ENCODE peak calls at places on chromosomes 4 and X, in four cellular contexts. R is colonic mucosa, B is HFF-Myc, T is breast epithelium. A is an unnamed sample.

GRCh38 chr4:185682236-185682635 is 129.8 kb downstream of the SORBS2 start:
- DNase-seq in R (no peak), B (no peak), T (no peak), A (peak)

GRCh38 chrX:48904180-48904579 is 6.5 kb downstream of the PQBP1 start:
- DNase-seq in R (no peak), B (no peak), T (no peak), A (no peak)

GRCh38 chr4:128322986-128323385 is 35.4 kb upstream of the PGRMC2 start:
- DNase-seq in R (no peak), B (no peak), T (no peak), A (peak)

GRCh38 chr4:81049310-81049709 is 18.8 kb downstream of the BMP3 start:
- DNase-seq in R (no peak), B (no peak), T (no peak), A (no peak)

GRCh38 chr4:87224036-87224923 is 3.9 kb upstream of the KLHL8 start:
- DNase-seq in R (no peak), B (no peak), T (no peak), A (no peak)

GRCh38 chrX:63657821-63658220 is 127.2 kb downstream of the ARHGEF9 start:
- DNase-seq in R (no peak), B (peak), T (no peak), A (peak)

GRCh38 chr4:187993827-187994226 is 1.7 kb upstream of the ZFP42 start:
- DNase-seq in R (no peak), B (no peak), T (no peak), A (peak)

GRCh38 chrX:45344597-45344996 is 143.9 kb upstream of the DIPK2B start:
- DNase-seq in R (no peak), B (peak), T (no peak), A (peak)

GRCh38 chr4:79682801-79683217 is 274.8 kb upstream of the GK2 start:
- DNase-seq in R (no peak), B (no peak), T (no peak), A (no peak)

GRCh38 chrX:10404435-10404834 is 215.9 kb downstream of the MID1 start:
- DNase-seq in R (no peak), B (no peak), T (no peak), A (peak)

DNA sequence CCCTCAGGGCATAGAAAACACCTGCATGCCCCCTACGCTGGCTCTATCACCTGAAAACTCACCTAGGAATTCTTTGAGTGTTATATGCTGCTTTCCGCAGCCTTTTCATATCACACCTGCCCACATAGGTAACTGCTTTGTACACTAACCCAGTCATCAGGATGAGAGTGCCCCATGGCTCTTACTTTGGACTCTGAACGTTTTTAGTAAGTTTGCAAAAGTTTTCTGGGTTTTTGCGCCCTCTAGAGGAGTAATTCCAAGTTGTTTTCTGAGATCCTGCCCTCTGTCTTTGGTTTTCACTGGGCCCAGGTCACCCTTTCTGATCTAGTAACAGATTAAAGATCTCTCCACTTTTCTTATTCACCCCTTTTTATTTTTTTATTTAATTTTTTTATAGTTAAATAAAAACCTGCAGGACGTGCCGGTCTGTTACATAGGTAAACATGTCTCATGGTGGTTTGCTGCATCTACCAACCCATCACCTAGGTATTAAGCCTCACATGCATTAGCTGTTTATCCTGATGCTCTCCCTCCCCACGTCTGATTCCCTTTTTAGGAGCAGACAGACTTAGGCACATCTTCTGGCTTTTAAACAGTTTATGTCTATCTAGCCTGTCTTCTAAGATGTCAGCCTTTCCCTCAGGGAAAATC is 139.2 kb downstream of the NWD2 start:
- DNase-seq in R (peak), B (no peak), T (no peak), A (peak)
- TF ChIP-seq CTCF in R (peak), B (peak), T (no peak), A (peak)

GRCh38 chr4:138573246-138573645 is 331.1 kb upstream of the SLC7A11 start:
- DNase-seq in R (no peak), B (no peak), T (no peak), A (peak)

GRCh38 chr4:138579146-138579545 is 337.0 kb upstream of the SLC7A11 start:
- DNase-seq in R (no peak), B (no peak), T (no peak), A (no peak)

GRCh38 chr4:138577145-138577544 is 335.0 kb upstream of the SLC7A11 start:
- DNase-seq in R (no peak), B (no peak), T (no peak), A (no peak)

GRCh38 chr4:138572007-138572406 is 329.9 kb upstream of the SLC7A11 start:
- DNase-seq in R (no peak), B (no peak), T (no peak), A (peak)

GRCh38 chr4:138576684-138577083 is 334.5 kb upstream of the SLC7A11 start:
- DNase-seq in R (no peak), B (peak), T (no peak), A (peak)
- TF ChIP-seq CTCF in R (peak), B (peak), T (no peak), A (peak)

DNA sequence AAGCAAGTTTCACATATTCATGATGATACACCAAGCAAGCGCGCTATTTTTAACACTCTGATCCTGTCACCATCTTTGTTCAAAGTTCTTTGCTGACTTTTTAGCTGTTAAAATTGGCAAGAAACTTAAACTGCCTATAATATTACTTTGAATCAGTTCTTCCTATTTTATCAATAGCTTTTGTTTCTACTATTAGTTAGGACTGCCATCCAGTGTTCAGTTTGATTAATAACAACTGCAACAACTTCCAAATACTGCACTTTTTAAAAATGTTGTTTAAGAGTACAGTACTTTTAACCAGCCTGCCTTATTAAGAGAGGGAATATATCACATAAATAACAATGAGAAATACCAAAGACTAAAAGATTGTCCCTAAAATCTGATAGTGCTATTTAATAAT is 614.3 kb downstream of the FAM133A start:
- DNase-seq in R (no peak), B (no peak), T (no peak), A (no peak)
- TF ChIP-seq CTCF in R (no peak), B (no peak), T (no peak), A (no peak)

DNA sequence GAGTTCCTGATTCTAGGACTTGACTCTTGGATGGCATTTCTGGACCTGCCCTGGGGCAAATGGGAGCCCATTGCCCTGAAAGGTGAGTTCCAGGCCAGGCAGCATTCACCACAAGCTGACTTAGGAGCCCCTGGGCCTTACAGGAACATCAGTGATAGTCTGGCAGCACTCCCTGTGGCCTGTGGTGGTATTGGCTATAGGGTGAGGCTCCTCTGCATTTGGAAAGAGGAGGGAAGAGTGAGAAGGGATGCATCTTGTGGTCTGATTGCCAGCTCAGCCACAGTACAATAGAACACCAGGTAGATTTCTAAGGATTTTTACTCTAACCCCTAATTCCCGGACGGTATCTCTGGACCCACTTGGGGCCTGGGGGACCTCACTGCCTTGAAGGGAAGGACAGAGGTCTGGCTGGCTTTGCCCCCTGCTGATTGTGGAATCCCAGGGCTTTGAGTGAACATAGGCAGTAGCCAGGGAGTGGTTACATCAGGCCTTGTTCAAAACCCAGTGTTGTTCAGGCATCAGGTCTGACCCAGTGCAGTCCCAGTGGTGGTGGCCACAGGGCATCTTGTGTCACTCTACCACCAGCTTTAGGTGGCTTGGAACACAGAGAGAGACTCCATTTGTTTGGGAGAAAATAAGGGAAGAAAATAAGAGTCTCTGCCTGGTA is 32.9 kb downstream of the MAGED4 start:
- DNase-seq in R (no peak), B (no peak), T (no peak), A (no peak)
- TF ChIP-seq CTCF in R (no peak), B (peak), T (no peak), A (no peak)

GRCh38 chr4:23930750-23931488 is 41.1 kb upstream of the PPARGC1A start:
- DNase-seq in R (peak), B (no peak), T (peak), A (peak)

GRCh38 chr4:23932935-23933334 is 43.1 kb upstream of the PPARGC1A start:
- DNase-seq in R (no peak), B (no peak), T (no peak), A (peak)

GRCh38 chr4:23931489-23931830 is 41.6 kb upstream of the PPARGC1A start:
- DNase-seq in R (no peak), B (no peak), T (no peak), A (peak)

GRCh38 chr4:23934223-23934622 is 44.4 kb upstream of the PPARGC1A start:
- DNase-seq in R (no peak), B (no peak), T (no peak), A (no peak)

DNA sequence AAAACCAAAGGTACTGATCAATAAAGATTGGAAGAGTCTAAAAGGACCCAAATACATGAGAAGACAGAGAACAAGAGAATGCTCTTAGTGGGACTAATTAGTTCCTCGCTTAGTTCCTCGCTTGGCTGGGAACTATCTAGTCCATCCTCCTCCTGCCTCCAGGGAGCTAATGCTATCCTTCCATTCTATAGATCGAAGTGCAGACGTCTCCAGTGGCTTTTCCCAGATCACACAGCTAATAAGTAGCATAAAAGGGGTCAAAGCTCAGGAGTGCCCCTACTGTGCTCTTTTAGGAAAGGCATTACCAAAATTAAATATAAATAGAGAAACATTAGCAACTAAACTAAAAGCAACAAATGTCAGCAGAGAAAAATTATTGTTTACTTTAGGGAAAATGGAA is 42.3 kb upstream of the PPARGC1A start:
- DNase-seq in R (no peak), B (no peak), T (no peak), A (no peak)
- TF ChIP-seq CTCF in R (no peak), B (no peak), T (no peak), A (no peak)

DNA sequence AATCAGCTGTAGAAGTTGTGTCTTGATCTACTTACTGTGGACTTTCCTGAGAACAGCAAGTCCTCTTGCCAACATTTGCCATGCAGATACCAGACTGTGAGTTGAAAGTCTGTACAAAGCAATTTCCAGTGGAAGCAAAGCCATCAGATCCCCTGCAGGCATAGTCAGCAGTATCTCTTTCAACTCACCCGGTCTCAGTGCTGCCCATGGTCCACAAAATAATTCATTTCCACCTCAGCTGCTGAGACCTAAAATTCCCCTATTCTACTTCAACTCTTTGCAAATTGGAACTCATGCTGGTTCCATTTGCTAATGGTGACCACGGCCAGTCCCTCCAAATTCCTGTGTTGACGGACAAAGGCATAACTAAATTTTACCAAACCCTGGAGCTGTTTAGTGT is 46.0 kb upstream of the RPL34 start:
- DNase-seq in R (no peak), B (no peak), T (no peak), A (no peak)
- TF ChIP-seq CTCF in R (no peak), B (no peak), T (no peak), A (no peak)

GRCh38 chr4:47068986-47069385 is 37.6 kb downstream of the GABRB1 start:
- DNase-seq in R (no peak), B (no peak), T (no peak), A (peak)

GRCh38 chr4:47071863-47072441 is 40.6 kb downstream of the GABRB1 start:
- DNase-seq in R (no peak), B (peak), T (no peak), A (peak)

GRCh38 chr4:47075919-47076318 is 44.6 kb downstream of the GABRB1 start:
- DNase-seq in R (no peak), B (no peak), T (no peak), A (no peak)

GRCh38 chr4:47075241-47075640 is 43.9 kb downstream of the GABRB1 start:
- DNase-seq in R (no peak), B (no peak), T (no peak), A (no peak)

DNA sequence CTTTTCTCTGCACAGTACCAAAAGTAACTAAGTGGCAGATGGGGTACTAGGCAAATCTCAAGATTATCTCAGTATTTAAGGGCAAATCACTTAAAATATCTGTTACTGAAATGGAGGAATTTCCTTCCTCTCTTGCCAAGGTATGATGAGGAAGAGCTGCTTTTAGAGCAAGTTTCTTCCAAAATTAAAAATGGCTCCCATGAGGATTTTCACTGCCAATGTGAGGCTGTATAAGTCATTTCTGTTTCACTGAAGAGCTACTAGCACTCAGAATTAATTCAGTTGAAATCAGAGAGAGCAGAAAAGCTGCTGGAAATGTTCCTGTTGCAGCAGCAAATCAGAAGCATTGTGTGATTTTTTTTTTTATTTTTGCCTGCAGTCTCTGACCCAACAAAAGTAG is 43.5 kb downstream of the GABRB1 start:
- DNase-seq in R (no peak), B (no peak), T (no peak), A (peak)
- TF ChIP-seq CTCF in R (no peak), B (no peak), T (no peak), A (no peak)

DNA sequence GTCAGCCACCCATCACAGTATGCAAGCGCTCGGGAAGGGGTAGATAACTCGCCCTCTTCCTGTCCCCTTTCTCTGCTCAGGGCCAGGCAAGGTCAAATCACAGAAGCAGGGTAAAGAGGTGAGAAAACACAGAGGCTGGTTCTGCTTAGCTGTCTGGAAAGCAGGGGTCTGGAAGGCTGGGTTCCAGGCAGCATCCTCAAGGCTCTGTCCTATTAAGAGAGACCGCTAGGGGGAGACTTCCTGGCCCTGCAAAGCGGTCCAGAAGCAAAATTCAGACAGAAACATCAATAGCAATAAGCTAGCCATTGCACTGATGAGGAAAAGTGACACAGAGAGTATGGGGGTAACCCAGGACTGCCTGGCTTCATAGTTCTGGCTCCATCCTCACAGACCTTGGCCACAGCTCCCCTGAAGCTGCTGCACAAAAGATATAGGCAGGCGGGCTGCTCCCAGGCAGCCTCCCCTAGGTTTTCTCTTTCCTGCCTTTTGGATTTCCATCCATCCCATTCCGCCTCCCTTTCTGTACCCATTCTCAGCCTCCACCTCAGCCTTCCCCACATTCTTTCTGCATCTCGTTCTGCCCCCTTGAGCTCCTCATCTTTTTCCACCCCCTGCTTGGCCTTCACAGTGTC is 308.5 kb downstream of the EVC2 start:
- DNase-seq in R (no peak), B (no peak), T (no peak), A (peak)
- TF ChIP-seq CTCF in R (no peak), B (peak), T (no peak), A (peak)

A was measured in cardiac fibroblast.